ENCODE peak calls at places on chromosomes 1 and 21, in seven cellular contexts. Q, W, K, Z, X, D and A are unnamed samples.

GRCh38 chr1:5830771-5831599 is 161.2 kb downstream of the NPHP4 start:
- DNase-seq in D (no peak), X (no peak), Z (no peak), K (no peak), Q (no peak), W (peak), A (no peak)

GRCh38 chr1:198024782-198025181 is 107.6 kb downstream of the LHX9 start:
- DNase-seq in Q (peak), W (no peak), Z (no peak), X (no peak), K (no peak), D (no peak), A (no peak)

GRCh38 chr21:19855522-19855921 is 1142.7 kb upstream of the NCAM2 start:
- DNase-seq in Q (no peak), W (no peak), D (no peak), Z (no peak), K (no peak), X (no peak), A (no peak)

GRCh38 chr1:78101514-78101913 is 55.7 kb downstream of the GIPC2 start:
- DNase-seq in K (no peak), Z (no peak), D (peak), Q (peak), X (peak), W (no peak), A (no peak)

GRCh38 chr1:181100015-181100905 is 11.8 kb downstream of the IER5 start:
- DNase-seq in K (no peak), X (no peak), Q (no peak), D (no peak), W (peak), Z (no peak), A (no peak)

GRCh38 chr1:152398812-152399698 is 15.0 kb downstream of the CRNN start:
- DNase-seq in X (no peak), W (no peak), Z (peak), Q (peak), D (peak), K (no peak), A (no peak)

GRCh38 chr1:197619008-197619640 is 156.2 kb downstream of the DENND1B start:
- DNase-seq in W (peak), Q (peak), X (peak), D (peak), K (no peak), Z (no peak), A (no peak)

GRCh38 chr1:116360435-116361173 is 12.4 kb upstream of the ATP1A1 start:
- DNase-seq in X (no peak), W (no peak), Q (no peak), D (no peak), Z (no peak), K (no peak), A (no peak)

GRCh38 chr1:15835205-15835740 is 12.2 kb upstream of the SPEN start:
- DNase-seq in D (no peak), Z (no peak), Q (no peak), W (peak), K (no peak), X (no peak), A (no peak)

GRCh38 chr1:96741335-96741734 is 19.8 kb downstream of the PTBP2 start:
- DNase-seq in W (no peak), X (no peak), D (no peak), K (no peak), Q (no peak), Z (no peak), A (no peak)

GRCh38 chr1:181397841-181398240 is 85.5 kb upstream of the CACNA1E start:
- DNase-seq in X (no peak), W (no peak), Z (no peak), Q (no peak), K (no peak), D (no peak), A (no peak)

GRCh38 chr1:210776722-210777121 is 357.2 kb downstream of the KCNH1 start:
- DNase-seq in Z (no peak), K (no peak), X (no peak), Q (no peak), D (no peak), W (no peak), A (no peak)

GRCh38 chr1:162388615-162389014 is 7.1 kb downstream of the C1orf226 start:
- DNase-seq in Q (no peak), K (no peak), W (no peak), X (no peak), Z (no peak), D (no peak), A (no peak)

GRCh38 chr1:247110627-247111258 is 6.6 kb upstream of the ZNF669 start:
- DNase-seq in W (peak), X (no peak), K (no peak), D (no peak), Z (no peak), Q (no peak), A (peak)

GRCh38 chr1:24727490-24728214 is 17.6 kb upstream of the CLIC4 start:
- DNase-seq in Z (no peak), Q (no peak), K (no peak), X (no peak), D (no peak), W (no peak), A (peak)

GRCh38 chr1:239243003-239243402 is 143.4 kb upstream of the CHRM3 start:
- DNase-seq in Z (no peak), Q (no peak), X (no peak), W (peak), D (no peak), K (no peak), A (no peak)

GRCh38 chr21:35075546-35075945 is 26.4 kb upstream of the RUNX1 start:
- DNase-seq in X (peak), D (no peak), Z (no peak), Q (peak), W (no peak), K (no peak), A (no peak)

GRCh38 chr1:28867850-28868249 is 46.5 kb upstream of the EPB41 start:
- DNase-seq in Q (no peak), Z (no peak), K (no peak), W (no peak), X (no peak), D (no peak), A (no peak)

GRCh38 chr1:203692565-203693470 is 66.2 kb downstream of the ATP2B4 start:
- DNase-seq in X (peak), K (no peak), D (peak), Q (peak), Z (no peak), W (no peak), A (no peak)

GRCh38 chr1:203931953-203932352 is 70.6 kb downstream of the SNRPE start:
- DNase-seq in Z (no peak), K (no peak), W (no peak), D (no peak), X (no peak), Q (no peak), A (no peak)

GRCh38 chr1:226662704-226663326 is 76.3 kb downstream of the ITPKB start:
- DNase-seq in Q (peak), W (no peak), K (peak), X (peak), Z (peak), D (peak), A (peak)